ENCODE peak calls at places on chromosomes 16 and 17, in nine cellular contexts. J, S, H, Q, B, M, R, C and Y are unnamed samples.

GRCh38 chr16:70548936-70549335 is 25.3 kb downstream of the SF3B3 start:
- DNase-seq in C (no peak), H (no peak), J (no peak), R (no peak), B (peak; percentile 49), M (no peak), Q (no peak), S (no peak), Y (no peak)

GRCh38 chr16:31527617-31528287 is at the start of gene AHSP:
- DNase-seq in M (no peak), B (no peak), C (no peak), R (no peak), Q (no peak), H (no peak), S (no peak), J (no peak), Y (peak; percentile 96)

GRCh38 chr16:49280861-49281331 is 742 bp downstream of the CBLN1 start:
- DNase-seq in H (no peak), B (no peak), R (no peak), S (no peak), Q (no peak), J (no peak), C (no peak), M (no peak), Y (no peak)

GRCh38 chr16:77556203-77556602 is 121.4 kb upstream of the ADAMTS18 start:
- DNase-seq in B (no peak), H (no peak), R (no peak), C (no peak), S (no peak), Q (no peak), J (no peak), M (no peak), Y (no peak)

GRCh38 chr16:1459967-1460366 is 14.9 kb downstream of the CLCN7 start:
- DNase-seq in J (no peak), B (no peak), M (no peak), Q (no peak), R (no peak), H (no peak), C (no peak), S (no peak), Y (no peak)

GRCh38 chr17:17754719-17755686 is 73.7 kb downstream of the RAI1 start:
- DNase-seq in Q (no peak), M (no peak), R (no peak), B (no peak), J (no peak), C (no peak), H (no peak), S (peak; percentile 38), Y (no peak)

GRCh38 chr17:4573682-4574081 is 10.6 kb upstream of the SMTNL2 start:
- DNase-seq in M (no peak), H (no peak), Q (peak; percentile 53), J (no peak), B (no peak), C (no peak), R (no peak), S (no peak), Y (no peak)

GRCh38 chr16:65537336-65537735 is 415.5 kb upstream of the CDH11 start:
- DNase-seq in H (no peak), C (no peak), M (no peak), S (no peak), J (no peak), R (no peak), B (no peak), Q (no peak), Y (no peak)

GRCh38 chr17:4536742-4537411 is 18.3 kb downstream of the MYBBP1A start:
- DNase-seq in M (no peak), Q (no peak), R (no peak), B (peak; percentile 7), S (no peak), H (no peak), C (no peak), J (peak; percentile 52), Y (no peak)

GRCh38 chr17:58960068-58960467 is 146.6 kb downstream of the TRIM37 start:
- DNase-seq in R (peak; percentile 63), C (no peak), Q (peak; percentile 61), H (peak; percentile 38), J (no peak), S (no peak), M (no peak), B (peak; percentile 74), Y (peak; percentile 19)

GRCh38 chr17:18011286-18011685 is 27.7 kb downstream of the ATPAF2 start:
- DNase-seq in B (no peak), R (no peak), C (no peak), Q (no peak), H (no peak), J (no peak), S (no peak), M (no peak), Y (no peak)

GRCh38 chr17:82544431-82545070 is 25.0 kb downstream of the FOXK2 start:
- DNase-seq in M (no peak), R (no peak), S (no peak), C (no peak), J (peak; percentile 52), Q (no peak), H (no peak), B (no peak), Y (no peak)

GRCh38 chr17:79971651-79972050 is 64.0 kb downstream of the TBC1D16 start:
- DNase-seq in R (no peak), M (no peak), S (no peak), B (no peak), J (peak; percentile 1), C (no peak), H (no peak), Q (no peak), Y (no peak)

GRCh38 chr16:54033747-54034146 is 252.8 kb downstream of the IRX3 start:
- DNase-seq in B (no peak), S (no peak), M (no peak), C (no peak), R (no peak), J (no peak), Q (no peak), H (no peak), Y (no peak)

DNA sequence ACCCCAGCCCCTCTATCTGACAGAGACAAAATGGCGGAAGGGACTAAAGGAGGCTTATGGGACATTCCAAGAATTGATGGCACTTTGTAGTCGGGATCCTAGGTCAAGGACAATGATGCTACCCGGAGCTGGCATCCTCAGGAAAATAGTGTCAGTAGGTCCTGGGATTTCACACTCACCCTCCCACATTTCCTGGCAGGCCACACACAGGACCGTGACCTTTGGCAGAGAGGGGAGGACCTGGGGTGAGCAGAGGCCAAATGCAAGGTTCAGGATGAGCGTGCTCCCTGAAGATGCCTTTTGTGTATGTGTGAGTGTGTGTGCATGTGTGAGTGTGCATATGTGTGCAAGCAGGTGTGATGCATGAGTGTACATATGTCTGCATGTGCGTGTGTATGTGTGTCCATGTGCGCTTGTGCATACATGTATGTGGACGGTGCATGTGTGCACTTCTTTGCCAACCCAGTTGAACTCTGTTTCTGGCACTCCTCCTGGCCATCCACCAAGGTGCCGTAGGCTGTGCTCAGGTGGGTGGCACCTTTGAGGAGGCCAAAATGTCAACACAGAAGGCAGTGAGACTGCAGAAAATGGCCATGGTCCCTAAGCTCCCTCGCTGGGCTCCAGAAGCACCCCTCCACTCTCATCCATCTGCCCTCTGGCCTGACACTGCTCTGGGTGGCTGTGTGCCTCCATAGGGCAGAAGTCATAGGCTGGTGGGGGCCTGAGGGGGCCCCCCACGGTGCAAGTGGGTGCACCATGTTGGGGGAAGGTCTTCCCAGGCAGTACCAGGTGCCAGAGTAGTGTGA is 60.3 kb downstream of the SNX20 start:
- DNase-seq in M (no peak), H (no peak), B (no peak), Q (no peak), R (no peak), S (no peak), J (no peak), C (no peak), Y (no peak)
- TF ChIP-seq POLR2A in M (no peak), H (no peak), B (no peak), Q (no peak), R (no peak), S (no peak), J (no peak), C (no peak), Y (no peak)

DNA sequence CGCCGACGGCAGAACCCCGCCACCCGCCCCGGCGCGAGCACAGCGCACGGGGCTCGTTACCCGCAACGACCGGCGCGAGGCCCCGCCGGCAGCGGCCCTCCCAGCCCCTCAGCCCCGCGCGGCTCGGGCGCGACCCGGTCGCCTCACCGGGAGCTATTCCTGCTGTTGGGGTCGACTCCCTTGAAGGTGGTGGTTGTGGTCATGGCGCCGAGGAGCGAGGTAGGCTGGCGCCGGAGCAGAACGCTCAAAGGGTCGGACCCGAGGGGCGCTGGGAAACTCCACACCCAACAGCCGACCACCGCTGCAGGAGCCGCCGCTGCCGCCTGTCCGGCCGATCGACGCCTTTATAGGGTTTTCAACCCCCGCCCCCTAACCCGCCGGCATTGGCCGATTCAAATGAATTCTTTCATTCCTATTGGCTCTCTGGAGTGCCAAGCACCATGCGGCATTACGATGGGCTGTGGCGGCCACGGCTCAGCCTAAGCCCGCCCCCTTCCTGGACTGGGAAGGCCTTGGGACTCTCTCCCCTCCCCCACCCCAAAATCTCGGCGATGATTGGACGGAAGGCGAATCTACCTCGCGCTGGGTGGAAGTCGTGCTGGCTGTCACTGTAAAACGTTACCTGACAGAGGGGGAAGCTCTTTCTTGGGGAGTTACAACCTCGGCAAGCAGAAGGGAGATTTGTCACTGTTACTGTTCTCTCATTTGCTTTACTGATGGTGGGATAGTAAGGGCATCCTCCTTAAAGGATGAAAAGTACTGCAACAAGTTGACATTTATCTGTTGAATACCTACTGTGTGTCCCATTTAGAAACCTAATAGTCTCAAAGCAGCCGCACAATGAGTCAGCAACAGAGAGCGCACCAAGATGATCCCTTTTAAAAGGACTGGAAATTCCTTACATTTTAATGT is at the start of gene JPT1:
- DNase-seq in J (peak; percentile 97), R (peak; percentile 100), C (peak; percentile 99), Q (peak; percentile 100), H (peak; percentile 98), S (peak; percentile 99), B (peak; percentile 99), M (peak; percentile 97), Y (peak; percentile 98)
- TF ChIP-seq POLR2A in J (peak; percentile 97), R (peak; percentile 100), C (peak; percentile 100), Q (peak; percentile 100), H (peak; percentile 100), S (peak; percentile 85), B (peak; percentile 100), M (peak; percentile 99), Y (peak; percentile 98)

GRCh38 chr17:35879748-35880654 is at the start of gene CCL5:
- DNase-seq in J (no peak), B (peak; percentile 13), C (peak; percentile 28), R (no peak), M (peak; percentile 84), Q (no peak), S (no peak), H (no peak), Y (no peak)
- TF ChIP-seq POLR2A in J (no peak), B (no peak), C (peak; percentile 52), R (no peak), M (peak; percentile 97), Q (no peak), S (no peak), H (no peak), Y (no peak)

DNA sequence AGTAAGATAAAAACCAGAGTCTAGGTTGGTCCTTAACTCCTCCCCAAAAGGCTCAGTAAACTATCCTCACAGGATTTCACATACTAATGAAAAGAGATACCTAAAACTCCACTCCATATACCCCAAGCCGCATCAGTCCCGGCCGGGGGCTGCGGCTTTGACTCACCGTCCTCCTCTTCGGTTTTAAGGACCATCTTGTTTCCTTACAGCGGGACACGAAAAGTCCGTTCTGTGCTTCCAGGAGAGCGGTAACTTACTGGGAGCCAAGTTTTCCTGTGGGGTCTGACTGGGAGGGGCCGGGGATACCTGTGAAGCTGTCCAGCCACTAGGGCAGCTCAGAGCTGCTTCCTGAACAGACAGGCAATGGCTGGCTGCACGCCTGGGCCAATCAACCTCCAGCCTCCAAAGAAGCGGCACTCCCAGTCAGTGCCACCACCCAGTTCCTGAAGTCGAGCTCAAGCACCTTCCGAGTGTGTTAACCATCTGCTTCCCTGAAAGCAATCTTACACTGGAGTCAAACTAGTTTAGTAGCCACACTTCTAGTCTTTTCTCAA is 45.5 kb downstream of the CYTH1 start:
- DNase-seq in C (peak; percentile 94), R (peak; percentile 90), Q (peak; percentile 92), J (peak; percentile 52), B (no peak), S (peak; percentile 94), H (no peak), M (no peak), Y (peak; percentile 79)
- TF ChIP-seq POLR2A in C (peak; percentile 91), R (no peak), Q (peak; percentile 38), J (peak; percentile 46), B (no peak), S (peak; percentile 42), H (no peak), M (peak; percentile 78), Y (peak; percentile 41)